ENCODE peak calls at places on chromosome 17, in four cellular contexts. One of them, this sample, is unnamed.

GRCh38 chr17:808003-808294 is 25.8 kb downstream of the MRM3 start:
- DNase-seq in Daoy: no peak
- DNase-seq in GM19239: no peak
- DNase-seq in HCT116: no peak
- DNase-seq in this sample: no peak

GRCh38 chr17:76458580-76459490 is 5.9 kb upstream of the UBE2O start:
- DNase-seq in HCT116: peak; percentile 57
- DNase-seq in GM19239: no peak
- DNase-seq in Daoy: peak; percentile 64
- DNase-seq in this sample: peak; percentile 19

GRCh38 chr17:38915639-38915995 is 9.8 kb upstream of the LASP1NB start:
- DNase-seq in Daoy: no peak
- DNase-seq in GM19239: no peak
- DNase-seq in HCT116: no peak
- DNase-seq in this sample: no peak

GRCh38 chr17:12041316-12041715 is 20.6 kb downstream of the MAP2K4 start:
- DNase-seq in Daoy: peak; percentile 68
- DNase-seq in GM19239: no peak
- DNase-seq in HCT116: peak; percentile 71
- DNase-seq in this sample: no peak

GRCh38 chr17:82330322-82331239 is 3.0 kb downstream of the SECTM1 start:
- DNase-seq in HCT116: no peak
- DNase-seq in GM19239: no peak
- DNase-seq in Daoy: peak; percentile 89
- DNase-seq in this sample: no peak

GRCh38 chr17:17770371-17771059 is 66.3 kb downstream of the SREBF1 start:
- DNase-seq in Daoy: no peak
- DNase-seq in GM19239: no peak
- DNase-seq in HCT116: no peak
- DNase-seq in this sample: no peak

GRCh38 chr17:58788199-58788598 is 32.5 kb downstream of the PPM1E start:
- DNase-seq in HCT116: no peak
- DNase-seq in GM19239: no peak
- DNase-seq in Daoy: no peak
- DNase-seq in this sample: no peak

GRCh38 chr17:81733507-81734404 is 21.7 kb downstream of the SLC25A10 start:
- DNase-seq in HCT116: peak; percentile 62
- DNase-seq in GM19239: peak; percentile 93
- DNase-seq in Daoy: peak; percentile 85
- DNase-seq in this sample: peak; percentile 64

GRCh38 chr17:74862108-74862901 is 2.6 kb upstream of the GRIN2C start:
- DNase-seq in HCT116: no peak
- DNase-seq in GM19239: peak; percentile 92
- DNase-seq in Daoy: peak; percentile 81
- DNase-seq in this sample: peak; percentile 51

GRCh38 chr17:76783146-76783545 is 45.2 kb downstream of the MFSD11 start:
- DNase-seq in Daoy: no peak
- DNase-seq in HCT116: no peak
- DNase-seq in GM19239: no peak
- DNase-seq in this sample: no peak

GRCh38 chr17:76420356-76421053 is 32.4 kb downstream of the UBE2O start:
- DNase-seq in HCT116: no peak
- DNase-seq in Daoy: no peak
- DNase-seq in GM19239: no peak
- DNase-seq in this sample: no peak

GRCh38 chr17:60630352-60630751 is 30.4 kb downstream of the PPM1D start:
- DNase-seq in GM19239: no peak
- DNase-seq in HCT116: no peak
- DNase-seq in Daoy: no peak
- DNase-seq in this sample: no peak

GRCh38 chr17:64781013-64781392 is 118.9 kb upstream of the SMURF2 start:
- DNase-seq in HCT116: no peak
- DNase-seq in Daoy: no peak
- DNase-seq in GM19239: no peak
- DNase-seq in this sample: no peak

GRCh38 chr17:60803059-60803458 is 125.4 kb downstream of the BCAS3 start:
- DNase-seq in GM19239: no peak
- DNase-seq in Daoy: no peak
- DNase-seq in HCT116: no peak
- DNase-seq in this sample: no peak

GRCh38 chr17:7476474-7476873 is 3.0 kb downstream of the ZBTB4 start:
- DNase-seq in Daoy: peak; percentile 61
- DNase-seq in GM19239: no peak
- DNase-seq in HCT116: no peak
- DNase-seq in this sample: no peak

GRCh38 chr17:8994319-8994718 is 27.0 kb upstream of the NTN1 start:
- DNase-seq in Daoy: peak; percentile 51
- DNase-seq in GM19239: no peak
- DNase-seq in HCT116: peak; percentile 40
- DNase-seq in this sample: peak; percentile 58

GRCh38 chr17:70434536-70435490 is 265.5 kb downstream of the KCNJ2 start:
- DNase-seq in HCT116: no peak
- DNase-seq in Daoy: no peak
- DNase-seq in GM19239: no peak
- DNase-seq in this sample: no peak

GRCh38 chr17:31788571-31788946 is 70.5 kb downstream of the COPRS start:
- DNase-seq in GM19239: no peak
- DNase-seq in HCT116: no peak
- DNase-seq in Daoy: no peak
- DNase-seq in this sample: no peak

GRCh38 chr17:71966055-71966454 is 154.8 kb upstream of the SOX9 start:
- DNase-seq in Daoy: no peak
- DNase-seq in HCT116: no peak
- DNase-seq in GM19239: no peak
- DNase-seq in this sample: no peak

GRCh38 chr17:49874911-49875310 is 27.0 kb upstream of the TAC4 start:
- DNase-seq in GM19239: no peak
- DNase-seq in Daoy: no peak
- DNase-seq in HCT116: no peak
- DNase-seq in this sample: no peak

GRCh38 chr17:42697108-42697811 is 14.9 kb downstream of the CNTNAP1 start:
- DNase-seq in Daoy: no peak
- DNase-seq in HCT116: no peak
- DNase-seq in GM19239: no peak
- DNase-seq in this sample: no peak

GRCh38 chr17:58398574-58399266 is 18.6 kb downstream of the RNF43 start:
- DNase-seq in HCT116: no peak
- DNase-seq in Daoy: no peak
- DNase-seq in GM19239: no peak
- DNase-seq in this sample: no peak